ENCODE peak calls at places on chromosomes 12 and 14, in five cellular contexts. A is upper lobe of left lung, Z is right lobe of liver, M is tibial nerve, X is tibial artery. H is an unnamed sample.

GRCh38 chr14:98761993-98762392 is 510.0 kb downstream of the BCL11B start:
- DNase-seq in X (no peak), M (no peak), Z (no peak), A (no peak), H (no peak)

GRCh38 chr14:71588028-71588427 is 344.2 kb upstream of the RGS6 start:
- DNase-seq in A (no peak), Z (no peak), M (no peak), X (no peak), H (no peak)

GRCh38 chr12:34296143-34297041 is 274.1 kb downstream of the ALG10 start:
- DNase-seq in X (peak; percentile 11), M (no peak), Z (no peak), A (no peak), H (no peak)

GRCh38 chr12:121632069-121632970 is 6.0 kb downstream of the ORAI1 start:
- DNase-seq in A (no peak), M (no peak), Z (no peak), X (no peak), H (no peak)

GRCh38 chr14:96037891-96038557 is 1.1 kb upstream of the C14orf132 start:
- DNase-seq in X (peak; percentile 70), M (peak; percentile 44), Z (peak; percentile 47), A (peak; percentile 91), H (no peak)

GRCh38 chr14:78752789-78753188 is 582.6 kb downstream of the NRXN3 start:
- DNase-seq in M (no peak), Z (no peak), A (no peak), X (no peak), H (no peak)

GRCh38 chr12:105814283-105814682 is 324.5 kb downstream of the NUAK1 start:
- DNase-seq in M (no peak), A (no peak), Z (no peak), X (no peak), H (no peak)

GRCh38 chr14:95426116-95426475 is 90.4 kb downstream of the SYNE3 start:
- DNase-seq in M (no peak), Z (no peak), A (no peak), X (no peak), H (no peak)

GRCh38 chr12:4265280-4265679 is 8.3 kb upstream of the CCND2 start:
- DNase-seq in M (no peak), Z (no peak), A (no peak), X (no peak), H (no peak)

GRCh38 chr12:56932867-56933266 is 1.3 kb downstream of the SDR9C7 start:
- DNase-seq in M (no peak), Z (no peak), A (peak; percentile 62), X (peak; percentile 38), H (no peak)

GRCh38 chr14:99758121-99758871 is 34.9 kb upstream of the EML1 start:
- DNase-seq in X (peak; percentile 30), Z (no peak), A (no peak), M (no peak), H (no peak)

DNA sequence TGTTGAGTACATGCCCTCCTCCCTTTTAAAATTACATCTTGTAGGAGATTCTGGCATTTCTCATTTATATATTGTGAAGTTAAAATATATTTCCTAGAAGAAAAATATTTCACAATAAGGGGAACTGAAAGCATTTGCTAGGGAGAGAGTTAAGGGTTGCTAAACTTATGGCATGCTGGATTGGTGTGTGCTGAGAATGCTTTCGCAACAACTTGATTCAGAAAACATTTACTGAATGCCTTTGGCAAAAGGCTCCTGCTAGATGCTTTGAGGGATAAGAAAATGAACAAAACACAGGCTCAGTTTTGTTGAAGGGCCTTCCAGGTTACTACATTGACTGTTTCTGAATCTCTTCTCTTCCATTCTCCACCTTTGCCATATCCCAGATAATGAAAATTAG is 67.5 kb downstream of the DIP2B start:
- DNase-seq in Z (no peak), X (peak; percentile 38), M (no peak), A (peak; percentile 47), H (no peak)
- H3K4me1 ChIP-seq in Z (no peaks in the 10 kb centered on the region), X (no peaks in the 10 kb centered on the region), M (peaks cover 79% of the 10 kb centered on the region), A (peaks cover 80% of the 10 kb centered on the region), H (peaks cover 8% of the 10 kb centered on the region)

GRCh38 chr12:130066742-130067141 is 95.5 kb upstream of the FZD10 start:
- DNase-seq in M (no peak), Z (no peak), X (no peak), A (no peak), H (no peak)

GRCh38 chr12:130070017-130070653 is 92.1 kb upstream of the FZD10 start:
- DNase-seq in A (no peak), X (peak; percentile 39), Z (no peak), M (no peak), H (no peak)

GRCh38 chr12:130063866-130064265 is 98.4 kb upstream of the FZD10 start:
- DNase-seq in A (no peak), Z (no peak), X (no peak), M (no peak), H (no peak)

GRCh38 chr12:130068741-130069140 is 93.5 kb upstream of the FZD10 start:
- DNase-seq in X (no peak), A (no peak), Z (no peak), M (no peak), H (no peak)

GRCh38 chr12:130064999-130065398 is 97.3 kb upstream of the FZD10 start:
- DNase-seq in A (no peak), M (no peak), Z (no peak), X (no peak), H (no peak)
- TF ChIP-seq CTCF in A (no peak), M (no peak), Z (no peak), X (no peak), H (no peak)

GRCh38 chr14:102279282-102279681 is 25.7 kb downstream of the MOK start:
- DNase-seq in Z (no peak), A (no peak), X (no peak), M (no peak), H (no peak)

GRCh38 chr14:102278631-102278935 is 26.4 kb downstream of the MOK start:
- DNase-seq in A (no peak), M (no peak), X (no peak), Z (no peak), H (no peak)

GRCh38 chr14:102277874-102278630 is 26.9 kb downstream of the MOK start:
- DNase-seq in Z (no peak), A (no peak), M (no peak), X (no peak), H (no peak)

GRCh38 chr14:102272392-102272791 is 32.6 kb downstream of the MOK start:
- DNase-seq in A (no peak), M (no peak), X (no peak), Z (no peak), H (no peak)

GRCh38 chr14:102275866-102276265 is 29.1 kb downstream of the MOK start:
- DNase-seq in A (no peak), X (no peak), Z (no peak), M (no peak), H (no peak)
- H3K4me1 ChIP-seq in A (no peaks in the 10 kb centered on the region), X (no peaks in the 10 kb centered on the region), Z (no peaks in the 10 kb centered on the region), M (no peaks in the 10 kb centered on the region), H (no peaks in the 10 kb centered on the region)

GRCh38 chr12:109553929-109554500 is 19.3 kb downstream of the MMAB start:
- DNase-seq in M (no peak), Z (no peak), A (no peak), X (no peak), H (no peak)
- TF ChIP-seq CTCF in M (no peak), Z (no peak), A (no peak), X (no peak), H (no peak)

GRCh38 chr12:64672925-64673409 is 62.7 kb downstream of the RASSF3 start:
- DNase-seq in Z (peak; percentile 60), M (no peak), X (no peak), A (peak; percentile 42), H (peak; percentile 67)
- H3K4me1 ChIP-seq in Z (no peaks in the 10 kb centered on the region), M (peaks cover 26% of the 10 kb centered on the region), X (no peaks in the 10 kb centered on the region), A (peaks cover 87% of the 10 kb centered on the region), H (peaks cover 88% of the 10 kb centered on the region)

H was measured in CD8-positive, alpha-beta T cell.